ENCODE peak calls at places on chromosomes 4 and X, in four cellular contexts. M, X, L and Q are unnamed samples.

GRCh38 chr4:125676583-125676982 is 361.8 kb downstream of the FAT4 start:
- DNase-seq in L (no peak), M (no peak), X (no peak), Q (no peak)

GRCh38 chr4:3518941-3519340 is 13.3 kb downstream of the LRPAP1 start:
- DNase-seq in L (no peak), X (no peak), M (no peak), Q (no peak)

GRCh38 chrX:45154462-45154861 is 46.2 kb downstream of the DIPK2B start:
- DNase-seq in X (no peak), L (no peak), M (no peak), Q (no peak)

GRCh38 chrX:1657367-1658082 is 42.7 kb downstream of the ASMT start:
- DNase-seq in M (peak; percentile 34), L (no peak), X (no peak), Q (no peak)

GRCh38 chr4:10783351-10783750 is 98.8 kb upstream of the CLNK start:
- DNase-seq in M (peak; percentile 86), X (no peak), L (no peak), Q (no peak)

GRCh38 chr4:82515705-82516104 is 46.1 kb downstream of the TMEM150C start:
- DNase-seq in L (peak; percentile 74), M (peak; percentile 94), X (no peak), Q (peak; percentile 60)

GRCh38 chr4:3440011-3440410 is 1.8 kb upstream of the HGFAC start:
- DNase-seq in M (no peak), X (no peak), L (no peak), Q (no peak)

GRCh38 chrX:51026862-51027261 is 116.3 kb downstream of the BMP15 start:
- DNase-seq in L (no peak), X (no peak), M (no peak), Q (no peak)

GRCh38 chr4:88629826-88630225 is 37.5 kb downstream of the HERC3 start:
- DNase-seq in X (no peak), L (no peak), M (peak; percentile 35), Q (no peak)

GRCh38 chrX:96752776-96753175 is 68.1 kb downstream of the DIAPH2 start:
- DNase-seq in X (no peak), L (no peak), M (peak; percentile 15), Q (no peak)

GRCh38 chr4:10380695-10381094 is 76.5 kb downstream of the ZNF518B start:
- DNase-seq in X (no peak), L (no peak), M (no peak), Q (no peak)

GRCh38 chrX:23887448-23887847 is 20.3 kb downstream of the APOO start:
- DNase-seq in X (no peak), L (no peak), M (no peak), Q (no peak)

DNA sequence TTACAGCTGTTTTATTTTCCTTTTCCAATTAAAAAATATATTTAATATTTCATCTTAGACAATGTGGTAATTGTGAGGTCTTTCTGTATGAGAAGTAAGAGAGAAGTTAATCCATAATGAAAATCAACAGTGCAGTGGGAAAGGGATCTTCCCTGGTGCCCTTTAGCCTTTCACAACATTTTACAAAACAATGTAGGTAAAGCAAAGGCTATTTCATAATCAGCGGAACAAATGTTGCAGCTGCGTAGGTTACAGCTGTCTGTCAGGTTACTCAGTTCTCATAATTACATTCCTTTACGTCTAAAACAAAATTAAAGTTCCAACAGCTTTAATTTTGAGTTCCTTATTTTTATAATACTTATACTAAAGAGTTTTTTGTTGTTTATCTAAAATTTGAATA is 22.8 kb upstream of the VCX3A start:
- DNase-seq in L (no peak), M (no peak), X (no peak), Q (no peak)
- H3K27ac ChIP-seq in L (no peak overlapping the region), M (no peak overlapping the region), X (no peak overlapping the region), Q (no peak overlapping the region)

GRCh38 chrX:100642296-100642695 is 1.7 kb upstream of the SRPX2 start:
- DNase-seq in M (no peak), L (no peak), X (no peak), Q (no peak)

GRCh38 chrX:100635040-100635439 is 1.6 kb downstream of the TSPAN6 start:
- DNase-seq in X (no peak), L (no peak), M (no peak), Q (no peak)

GRCh38 chrX:100635989-100636320 is 651 bp downstream of the TSPAN6 start:
- DNase-seq in L (no peak), X (no peak), M (no peak), Q (no peak)

GRCh38 chrX:100636321-100636991 is at the start of gene TSPAN6:
- DNase-seq in L (peak; percentile 82), M (peak; percentile 80), X (peak; percentile 78), Q (peak; percentile 32)
- H3K27ac ChIP-seq in L (peak within 1 kb of the TSS; percentile 61), M (peak within 1 kb of the TSS; percentile 67), X (no peak within 1 kb of the TSS), Q (no peak within 1 kb of the TSS)

GRCh38 chrX:136193771-136194170 is 46.4 kb downstream of the FHL1 start:
- DNase-seq in X (no peak), L (no peak), M (no peak), Q (no peak)
- H3K27ac ChIP-seq in X (no peak overlapping the region), L (no peak overlapping the region), M (no peak overlapping the region), Q (no peak overlapping the region)

GRCh38 chr4:15341022-15341732 is 86.7 kb upstream of the C1QTNF7 start:
- DNase-seq in L (no peak), M (no peak), X (no peak), Q (no peak)
- H3K27ac ChIP-seq in L (no peak overlapping the region), M (no peak overlapping the region), X (no peak overlapping the region), Q (no peak overlapping the region)